ENCODE peak calls at places on chromosomes 11 and 22, in nine cellular contexts. S, V, W, N, K, U, B, X and P are unnamed samples.

GRCh38 chr11:119403021-119403420 is 20.0 kb downstream of the THY1 start:
- DNase-seq in X (no peak), S (no peak), K (no peak), B (no peak), W (no peak), U (no peak), V (no peak), N (no peak), P (no peak)

GRCh38 chr11:69944146-69944795 is 125.1 kb upstream of the FGF3 start:
- DNase-seq in S (no peak), U (no peak), X (no peak), V (no peak), W (no peak), B (no peak), N (no peak), K (no peak), P (no peak)

GRCh38 chr11:74612877-74613276 is 20.5 kb downstream of the POLD3 start:
- DNase-seq in X (no peak), K (no peak), B (no peak), S (no peak), N (no peak), W (no peak), U (no peak), V (no peak), P (no peak)

GRCh38 chr22:46033256-46034200 is 56.6 kb upstream of the WNT7B start:
- DNase-seq in W (no peak), S (no peak), B (no peak), U (no peak), K (no peak), N (no peak), V (no peak), X (no peak), P (no peak)

GRCh38 chr11:105229758-105230157 is 90.2 kb upstream of the CARD18 start:
- DNase-seq in N (no peak), W (no peak), V (no peak), U (no peak), K (no peak), X (no peak), S (no peak), B (no peak), P (no peak)

GRCh38 chr11:119361056-119361787 is 14.7 kb upstream of the MFRP start:
- DNase-seq in B (no peak), N (peak; percentile 32), S (no peak), V (peak; percentile 89), W (no peak), X (peak; percentile 98), U (no peak), K (peak; percentile 91), P (no peak)

GRCh38 chr11:129728571-129728970 is 87.1 kb upstream of the TMEM45B start:
- DNase-seq in W (no peak), U (peak; percentile 74), X (no peak), B (peak; percentile 75), N (no peak), V (no peak), K (no peak), S (no peak), P (no peak)

GRCh38 chr22:24555160-24555495 is 190 bp upstream of the GUCD1 start:
- DNase-seq in U (peak; percentile 100), X (peak; percentile 100), W (peak; percentile 98), S (peak; percentile 100), K (peak; percentile 99), B (peak; percentile 83), N (peak; percentile 98), V (peak; percentile 99), P (peak; percentile 96)

GRCh38 chr11:282171-282570 is 4.0 kb downstream of the NLRP6 start:
- DNase-seq in S (no peak), B (no peak), X (no peak), V (no peak), K (no peak), N (no peak), U (peak; percentile 81), W (no peak), P (no peak)

GRCh38 chr11:111631666-111632039 is 29.4 kb downstream of the SIK2 start:
- DNase-seq in N (peak; percentile 60), X (peak; percentile 75), S (no peak), U (no peak), W (no peak), K (no peak), B (no peak), V (no peak), P (no peak)

GRCh38 chr11:121391914-121392313 is 60.2 kb upstream of the SORL1 start:
- DNase-seq in S (no peak), W (no peak), V (no peak), X (no peak), N (no peak), B (no peak), U (no peak), K (no peak), P (no peak)

GRCh38 chr22:44247923-44248892 is 64.5 kb downstream of the SHISAL1 start:
- DNase-seq in V (no peak), K (no peak), B (no peak), W (no peak), X (no peak), S (no peak), N (no peak), U (peak; percentile 75), P (no peak)